ENCODE peak calls at places on chromosomes 5 and 9, in four cellular contexts. One of them, this sample, is unnamed.

GRCh38 chr5:74130141-74130897 is 504.3 kb downstream of the ARHGEF28 start:
- DNase-seq in K562: no peak
- DNase-seq in H1: no peak
- DNase-seq in HepG2: no peak
- DNase-seq in this sample: no peak

GRCh38 chr5:122311888-122312669 is at the start of gene SNCAIP:
- DNase-seq in K562: peak; percentile 24
- DNase-seq in H1: peak; percentile 81
- DNase-seq in HepG2: no peak
- DNase-seq in this sample: peak; percentile 11

GRCh38 chr5:174317261-174317894 is 271.9 kb downstream of the NSG2 start:
- DNase-seq in K562: peak; percentile 49
- DNase-seq in H1: peak; percentile 66
- DNase-seq in HepG2: peak; percentile 23
- DNase-seq in this sample: peak; percentile 60

GRCh38 chr5:31157719-31158118 is 35.8 kb upstream of the CDH6 start:
- DNase-seq in K562: no peak
- DNase-seq in H1: no peak
- DNase-seq in HepG2: no peak
- DNase-seq in this sample: no peak

GRCh38 chr9:18684608-18685317 is 210.8 kb downstream of the ADAMTSL1 start:
- DNase-seq in K562: no peak
- DNase-seq in H1: no peak
- DNase-seq in HepG2: no peak
- DNase-seq in this sample: no peak

GRCh38 chr9:692636-693459 is 148.6 kb upstream of the DMRT1 start:
- DNase-seq in K562: no peak
- DNase-seq in H1: no peak
- DNase-seq in HepG2: peak; percentile 49
- DNase-seq in this sample: no peak

GRCh38 chr5:90353254-90353653 is 56.3 kb downstream of the CETN3 start:
- DNase-seq in K562: no peak
- DNase-seq in H1: no peak
- DNase-seq in HepG2: no peak
- DNase-seq in this sample: no peak

GRCh38 chr5:139004374-139005307 is 129.5 kb upstream of the LRRTM2 start:
- DNase-seq in K562: no peak
- DNase-seq in H1: no peak
- DNase-seq in HepG2: no peak
- DNase-seq in this sample: no peak

GRCh38 chr5:139402561-139403158 is 1.2 kb downstream of the SPATA24 start:
- DNase-seq in K562: peak; percentile 70
- DNase-seq in H1: peak; percentile 77
- DNase-seq in HepG2: peak; percentile 49
- DNase-seq in this sample: peak; percentile 63

GRCh38 chr9:128862401-128862851 is 19.3 kb downstream of the KYAT1 start:
- DNase-seq in K562: no peak
- DNase-seq in H1: no peak
- DNase-seq in HepG2: no peak
- DNase-seq in this sample: no peak

GRCh38 chr5:956941-957729 is 51.5 kb upstream of the NKD2 start:
- DNase-seq in K562: no peak
- DNase-seq in H1: peak; percentile 69
- DNase-seq in HepG2: peak; percentile 77
- DNase-seq in this sample: peak; percentile 66

GRCh38 chr5:149549461-149550266 is 1.6 kb downstream of the CSNK1A1 start:
- DNase-seq in K562: peak; percentile 58
- DNase-seq in H1: no peak
- DNase-seq in HepG2: peak; percentile 86
- DNase-seq in this sample: peak; percentile 55

GRCh38 chr9:111900934-111901612 is 4.5 kb downstream of the UGCG start:
- DNase-seq in K562: peak; percentile 85
- DNase-seq in H1: no peak
- DNase-seq in HepG2: no peak
- DNase-seq in this sample: no peak

GRCh38 chr5:139711067-139711851 is 63.1 kb downstream of the CXXC5 start:
- DNase-seq in K562: peak; percentile 79
- DNase-seq in H1: peak; percentile 82
- DNase-seq in HepG2: no peak
- DNase-seq in this sample: peak; percentile 31

GRCh38 chr5:73374520-73375235 is 73.9 kb downstream of the FOXD1 start:
- DNase-seq in K562: no peak
- DNase-seq in H1: no peak
- DNase-seq in HepG2: no peak
- DNase-seq in this sample: peak; percentile 16

GRCh38 chr5:166961028-166961427 is 1330.4 kb upstream of the WWC1 start:
- DNase-seq in K562: peak; percentile 1
- DNase-seq in H1: no peak
- DNase-seq in HepG2: no peak
- DNase-seq in this sample: no peak

GRCh38 chr9:108746864-108747263 is 108.9 kb downstream of the ACTL7B start:
- DNase-seq in K562: no peak
- DNase-seq in H1: no peak
- DNase-seq in HepG2: peak; percentile 57
- DNase-seq in this sample: no peak

GRCh38 chr9:134329886-134330285 is 3.6 kb downstream of the RXRA start:
- DNase-seq in K562: no peak
- DNase-seq in H1: no peak
- DNase-seq in HepG2: no peak
- DNase-seq in this sample: no peak

GRCh38 chr9:113875917-113876805 is at the start of gene ZNF618:
- DNase-seq in K562: peak; percentile 32
- DNase-seq in H1: peak; percentile 67
- DNase-seq in HepG2: no peak
- DNase-seq in this sample: peak; percentile 39

GRCh38 chr9:80605129-80605528 is 1033.4 kb downstream of the TLE4 start:
- DNase-seq in K562: no peak
- DNase-seq in H1: no peak
- DNase-seq in HepG2: peak; percentile 16
- DNase-seq in this sample: peak; percentile 1

GRCh38 chr5:90747175-90747574 is 188.6 kb downstream of the ADGRV1 start:
- DNase-seq in K562: peak; percentile 37
- DNase-seq in H1: no peak
- DNase-seq in HepG2: no peak
- DNase-seq in this sample: no peak

GRCh38 chr9:16205455-16205854 is 652.6 kb downstream of the CCDC171 start:
- DNase-seq in K562: no peak
- DNase-seq in H1: no peak
- DNase-seq in HepG2: no peak
- DNase-seq in this sample: no peak

GRCh38 chr9:135137398-135137832 is 49.9 kb downstream of the OLFM1 start:
- DNase-seq in K562: no peak
- DNase-seq in H1: no peak
- DNase-seq in HepG2: no peak
- DNase-seq in this sample: no peak

GRCh38 chr9:93261735-93262523 is 78.0 kb downstream of the WNK2 start:
- DNase-seq in K562: no peak
- DNase-seq in H1: no peak
- DNase-seq in HepG2: no peak
- DNase-seq in this sample: no peak

GRCh38 chr5:43771611-43772031 is 168.6 kb downstream of the NNT start:
- DNase-seq in K562: no peak
- DNase-seq in H1: no peak
- DNase-seq in HepG2: no peak
- DNase-seq in this sample: no peak

GRCh38 chr9:130352081-130352480 is 86.5 kb downstream of the HMCN2 start:
- DNase-seq in K562: no peak
- DNase-seq in H1: no peak
- DNase-seq in HepG2: no peak
- DNase-seq in this sample: no peak

GRCh38 chr5:80141681-80142080 is 106.5 kb downstream of the THBS4 start:
- DNase-seq in K562: no peak
- DNase-seq in H1: no peak
- DNase-seq in HepG2: no peak
- DNase-seq in this sample: no peak

GRCh38 chr9:113187935-113188595 is 33.0 kb downstream of the FKBP15 start:
- DNase-seq in K562: no peak
- DNase-seq in H1: no peak
- DNase-seq in HepG2: peak; percentile 4
- DNase-seq in this sample: peak; percentile 26

GRCh38 chr9:93308158-93308602 is 124.2 kb downstream of the WNK2 start:
- DNase-seq in K562: no peak
- DNase-seq in H1: no peak
- DNase-seq in HepG2: no peak
- DNase-seq in this sample: no peak

GRCh38 chr5:36660397-36661049 is 54.1 kb downstream of the SLC1A3 start:
- DNase-seq in K562: no peak
- DNase-seq in H1: no peak
- DNase-seq in HepG2: no peak
- DNase-seq in this sample: no peak

GRCh38 chr9:89770779-89771178 is 166.0 kb downstream of the GADD45G start:
- DNase-seq in K562: no peak
- DNase-seq in H1: no peak
- DNase-seq in HepG2: no peak
- DNase-seq in this sample: no peak

GRCh38 chr5:7208911-7209310 is 187.0 kb upstream of the ADCY2 start:
- DNase-seq in K562: no peak
- DNase-seq in H1: no peak
- DNase-seq in HepG2: no peak
- DNase-seq in this sample: no peak

GRCh38 chr9:99020786-99021436 is 77.2 kb downstream of the COL15A1 start:
- DNase-seq in K562: no peak
- DNase-seq in H1: no peak
- DNase-seq in HepG2: no peak
- DNase-seq in this sample: no peak

GRCh38 chr5:131994533-131995226 is 16.8 kb downstream of the ACSL6 start:
- DNase-seq in K562: peak; percentile 96
- DNase-seq in H1: no peak
- DNase-seq in HepG2: peak; percentile 62
- DNase-seq in this sample: no peak

GRCh38 chr5:131996210-131997025 is 15.0 kb downstream of the ACSL6 start:
- DNase-seq in K562: peak; percentile 84
- DNase-seq in H1: no peak
- DNase-seq in HepG2: peak; percentile 91
- DNase-seq in this sample: no peak

GRCh38 chr5:131991593-131992324 is 19.7 kb downstream of the ACSL6 start:
- DNase-seq in K562: no peak
- DNase-seq in H1: no peak
- DNase-seq in HepG2: no peak
- DNase-seq in this sample: no peak

GRCh38 chr5:131997026-131997726 is 14.3 kb downstream of the ACSL6 start:
- DNase-seq in K562: no peak
- DNase-seq in H1: no peak
- DNase-seq in HepG2: no peak
- DNase-seq in this sample: no peak

DNA sequence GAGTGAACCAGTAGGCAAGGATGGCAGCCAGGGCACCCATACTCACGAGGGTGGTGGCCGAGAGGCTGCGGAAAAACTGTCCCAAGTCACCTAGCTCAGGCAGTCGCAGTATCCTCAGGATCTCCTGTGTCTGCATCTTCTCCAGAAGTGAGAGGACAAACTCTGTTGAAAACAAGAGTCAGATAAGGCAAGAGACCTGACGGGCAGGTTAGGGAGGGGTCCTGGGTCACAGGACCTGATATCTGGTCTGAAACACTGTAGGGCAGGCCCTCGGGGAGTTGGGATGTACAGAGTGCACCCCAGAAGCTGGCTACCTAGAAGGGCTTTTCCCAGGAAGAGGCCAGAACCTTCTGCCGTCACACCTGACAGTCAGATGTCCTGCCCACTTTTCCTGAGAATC is 17.4 kb downstream of the ACSL6 start:
- DNase-seq in K562: peak; percentile 51
- DNase-seq in H1: no peak
- DNase-seq in HepG2: no peak
- DNase-seq in this sample: no peak
- H3K4me2 ChIP-seq in K562: peak overlapping the region; percentile 65
- H3K4me2 ChIP-seq in H1: no peak overlapping the region
- H3K4me2 ChIP-seq in HepG2: peak overlapping the region; percentile 58
- H3K4me2 ChIP-seq in this sample: no peak overlapping the region

GRCh38 chr5:175879743-175880142 is 8.4 kb downstream of the CPLX2 start:
- DNase-seq in K562: no peak
- DNase-seq in H1: no peak
- DNase-seq in HepG2: no peak
- DNase-seq in this sample: no peak

GRCh38 chr5:175880797-175881312 is 9.5 kb downstream of the CPLX2 start:
- DNase-seq in K562: no peak
- DNase-seq in H1: no peak
- DNase-seq in HepG2: no peak
- DNase-seq in this sample: no peak

GRCh38 chr5:175880213-175880612 is 8.8 kb downstream of the CPLX2 start:
- DNase-seq in K562: no peak
- DNase-seq in H1: no peak
- DNase-seq in HepG2: no peak
- DNase-seq in this sample: no peak

GRCh38 chr5:175878021-175878420 is 6.6 kb downstream of the CPLX2 start:
- DNase-seq in K562: no peak
- DNase-seq in H1: no peak
- DNase-seq in HepG2: no peak
- DNase-seq in this sample: no peak

GRCh38 chr5:175878544-175879438 is 7.4 kb downstream of the CPLX2 start:
- DNase-seq in K562: peak; percentile 77
- DNase-seq in H1: peak; percentile 71
- DNase-seq in HepG2: no peak
- DNase-seq in this sample: no peak
- H3K4me3 ChIP-seq in K562: peak overlapping the region; percentile 28
- H3K4me3 ChIP-seq in H1: no peak overlapping the region
- H3K4me3 ChIP-seq in HepG2: no peak overlapping the region
- H3K4me3 ChIP-seq in this sample: no peak overlapping the region

GRCh38 chr5:133520991-133521706 is 91.2 kb downstream of the FSTL4 start:
- DNase-seq in K562: no peak
- DNase-seq in H1: peak; percentile 24
- DNase-seq in HepG2: no peak
- DNase-seq in this sample: no peak
- TF ChIP-seq PHF8 in K562: no peak
- TF ChIP-seq PHF8 in H1: no peak
- TF ChIP-seq PHF8 in HepG2: no peak
- TF ChIP-seq PHF8 in this sample: no peak

DNA sequence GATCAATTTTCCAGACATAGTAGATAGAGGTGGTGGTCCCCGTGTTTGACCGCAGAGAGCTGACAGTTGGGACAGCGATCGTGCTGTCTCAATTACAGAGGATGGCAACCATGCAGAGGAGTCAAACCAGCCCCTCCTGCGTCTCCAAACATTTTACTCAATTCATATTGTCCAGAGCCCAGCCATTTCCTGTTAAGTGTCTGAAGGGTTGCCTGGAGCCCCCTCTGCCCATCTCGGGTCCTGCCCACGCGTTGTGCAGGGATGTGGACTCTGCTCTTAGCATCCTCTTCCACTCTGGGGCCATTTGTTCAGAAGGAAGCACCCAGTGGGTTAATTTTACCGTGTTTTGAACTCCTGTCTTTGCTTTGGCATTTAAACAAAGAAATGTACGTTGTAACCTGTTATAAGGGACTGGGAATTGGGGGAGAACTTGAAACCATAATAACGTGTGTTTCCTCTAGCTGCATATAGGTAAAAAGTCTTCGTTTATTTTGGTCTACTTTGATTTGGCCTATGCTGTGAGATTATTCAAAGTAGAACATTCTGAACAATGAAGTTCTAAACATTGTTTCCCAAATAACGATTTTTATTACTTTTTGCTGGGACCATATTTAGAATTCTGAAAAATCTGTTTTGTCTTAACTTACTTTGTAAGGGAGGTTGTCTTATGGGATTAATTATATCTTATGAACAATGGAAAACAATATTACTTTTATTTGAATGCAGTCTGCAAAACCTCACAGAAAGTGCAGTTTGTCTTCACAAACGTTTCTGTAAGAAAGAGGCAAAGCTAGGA is 901 bp downstream of the EGFLAM start:
- DNase-seq in K562: no peak
- DNase-seq in H1: no peak
- DNase-seq in HepG2: no peak
- DNase-seq in this sample: no peak
- H3K4me2 ChIP-seq in K562: no peak overlapping the region
- H3K4me2 ChIP-seq in H1: peak overlapping the region; percentile 91
- H3K4me2 ChIP-seq in HepG2: peak overlapping the region; percentile 87
- H3K4me2 ChIP-seq in this sample: peak overlapping the region; percentile 96